ENCODE peak calls at places on chromosome 2, in seven cellular contexts. One of them, this sample, is unnamed. For H3K27me3, the result is how much of the 10 kb centered on the place peaks cover.

GRCh38 chr2:204645018-204645775 is 99.9 kb downstream of the PARD3B start:
- DNase-seq in kidney epithelial cell: no peak
- DNase-seq in esophagus squamous epithelium: no peak
- DNase-seq in tibial artery: no peak
- DNase-seq in Peyer's patch: no peak
- DNase-seq in fibroblast of lung: peak
- DNase-seq in colonic mucosa: no peak
- DNase-seq in this sample: no peak

GRCh38 chr2:45170976-45171514 is 161.8 kb upstream of the SIX2 start:
- DNase-seq in Peyer's patch: no peak
- DNase-seq in tibial artery: no peak
- DNase-seq in fibroblast of lung: no peak
- DNase-seq in esophagus squamous epithelium: no peak
- DNase-seq in colonic mucosa: no peak
- DNase-seq in kidney epithelial cell: no peak
- DNase-seq in this sample: no peak

GRCh38 chr2:147630585-147630984 is 214.2 kb upstream of the ACVR2A start:
- DNase-seq in Peyer's patch: peak
- DNase-seq in fibroblast of lung: peak
- DNase-seq in tibial artery: no peak
- DNase-seq in esophagus squamous epithelium: no peak
- DNase-seq in kidney epithelial cell: no peak
- DNase-seq in colonic mucosa: peak
- DNase-seq in this sample: no peak

GRCh38 chr2:25673170-25674002 is at the start of gene DTNB:
- DNase-seq in kidney epithelial cell: no peak
- DNase-seq in tibial artery: peak
- DNase-seq in esophagus squamous epithelium: peak
- DNase-seq in colonic mucosa: peak
- DNase-seq in fibroblast of lung: peak
- DNase-seq in Peyer's patch: peak
- DNase-seq in this sample: no peak

GRCh38 chr2:238921259-238921658 is 73.4 kb downstream of the TWIST2 start:
- DNase-seq in kidney epithelial cell: no peak
- DNase-seq in fibroblast of lung: no peak
- DNase-seq in tibial artery: no peak
- DNase-seq in esophagus squamous epithelium: no peak
- DNase-seq in colonic mucosa: no peak
- DNase-seq in Peyer's patch: peak
- DNase-seq in this sample: no peak

GRCh38 chr2:86671304-86671981 is 47.8 kb upstream of the RNF103 start:
- DNase-seq in esophagus squamous epithelium: no peak
- DNase-seq in colonic mucosa: no peak
- DNase-seq in kidney epithelial cell: no peak
- DNase-seq in tibial artery: no peak
- DNase-seq in Peyer's patch: no peak
- DNase-seq in fibroblast of lung: peak
- DNase-seq in this sample: no peak

GRCh38 chr2:180829261-180829660 is 151.1 kb upstream of the UBE2E3 start:
- DNase-seq in Peyer's patch: no peak
- DNase-seq in colonic mucosa: no peak
- DNase-seq in tibial artery: no peak
- DNase-seq in esophagus squamous epithelium: no peak
- DNase-seq in fibroblast of lung: peak
- DNase-seq in kidney epithelial cell: no peak
- DNase-seq in this sample: no peak

GRCh38 chr2:96138146-96139145 is at the start of gene ASTL:
- DNase-seq in fibroblast of lung: peak
- DNase-seq in colonic mucosa: peak
- DNase-seq in esophagus squamous epithelium: no peak
- DNase-seq in Peyer's patch: peak
- DNase-seq in tibial artery: no peak
- DNase-seq in kidney epithelial cell: no peak
- DNase-seq in this sample: no peak

GRCh38 chr2:15355386-15355785 is 205.7 kb downstream of the NBAS start:
- DNase-seq in esophagus squamous epithelium: no peak
- DNase-seq in fibroblast of lung: no peak
- DNase-seq in tibial artery: no peak
- DNase-seq in colonic mucosa: no peak
- DNase-seq in Peyer's patch: no peak
- DNase-seq in kidney epithelial cell: no peak
- DNase-seq in this sample: no peak

DNA sequence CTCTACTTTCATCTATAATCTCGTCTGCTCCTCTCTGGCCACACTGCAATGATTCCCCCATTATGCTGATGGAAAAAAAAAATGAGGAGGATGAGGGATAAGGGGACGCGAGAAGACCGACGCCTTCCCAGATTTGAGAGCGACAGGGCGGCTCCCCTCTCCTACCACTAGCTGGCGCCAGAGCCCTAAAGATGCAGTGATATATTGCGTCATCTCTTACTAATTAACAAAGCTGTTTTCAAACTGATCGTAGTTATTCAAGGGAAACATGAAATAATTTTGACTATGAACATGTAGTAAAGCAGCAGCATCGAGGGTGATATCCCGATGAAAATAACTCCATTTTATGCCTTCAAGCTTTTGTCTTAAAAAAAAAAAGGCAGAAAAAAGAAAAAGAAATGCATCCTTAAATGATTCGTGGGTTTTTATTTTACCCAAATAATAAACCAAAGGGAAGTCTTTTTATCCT is 48.0 kb upstream of the HNRNPA3 start:
- DNase-seq in kidney epithelial cell: no peak
- DNase-seq in fibroblast of lung: peak
- DNase-seq in colonic mucosa: peak
- DNase-seq in Peyer's patch: peak
- DNase-seq in tibial artery: peak
- DNase-seq in esophagus squamous epithelium: peak
- DNase-seq in this sample: peak
- TF ChIP-seq CTCF in kidney epithelial cell: peak
- TF ChIP-seq CTCF in fibroblast of lung: peak
- TF ChIP-seq CTCF in colonic mucosa: peak
- TF ChIP-seq CTCF in Peyer's patch: peak
- TF ChIP-seq CTCF in tibial artery: peak
- TF ChIP-seq CTCF in esophagus squamous epithelium: peak
- TF ChIP-seq CTCF in this sample: peak

GRCh38 chr2:187549951-187550555 is 4.2 kb downstream of the TFPI start:
- DNase-seq in colonic mucosa: no peak
- DNase-seq in fibroblast of lung: no peak
- DNase-seq in tibial artery: no peak
- DNase-seq in kidney epithelial cell: no peak
- DNase-seq in esophagus squamous epithelium: no peak
- DNase-seq in Peyer's patch: no peak
- DNase-seq in this sample: no peak
- H3K4me3 ChIP-seq in colonic mucosa: no peak
- H3K4me3 ChIP-seq in fibroblast of lung: peak
- H3K4me3 ChIP-seq in tibial artery: peak
- H3K4me3 ChIP-seq in kidney epithelial cell: no peak
- H3K4me3 ChIP-seq in esophagus squamous epithelium: no peak
- H3K4me3 ChIP-seq in Peyer's patch: no peak
- H3K4me3 ChIP-seq in this sample: no peak

DNA sequence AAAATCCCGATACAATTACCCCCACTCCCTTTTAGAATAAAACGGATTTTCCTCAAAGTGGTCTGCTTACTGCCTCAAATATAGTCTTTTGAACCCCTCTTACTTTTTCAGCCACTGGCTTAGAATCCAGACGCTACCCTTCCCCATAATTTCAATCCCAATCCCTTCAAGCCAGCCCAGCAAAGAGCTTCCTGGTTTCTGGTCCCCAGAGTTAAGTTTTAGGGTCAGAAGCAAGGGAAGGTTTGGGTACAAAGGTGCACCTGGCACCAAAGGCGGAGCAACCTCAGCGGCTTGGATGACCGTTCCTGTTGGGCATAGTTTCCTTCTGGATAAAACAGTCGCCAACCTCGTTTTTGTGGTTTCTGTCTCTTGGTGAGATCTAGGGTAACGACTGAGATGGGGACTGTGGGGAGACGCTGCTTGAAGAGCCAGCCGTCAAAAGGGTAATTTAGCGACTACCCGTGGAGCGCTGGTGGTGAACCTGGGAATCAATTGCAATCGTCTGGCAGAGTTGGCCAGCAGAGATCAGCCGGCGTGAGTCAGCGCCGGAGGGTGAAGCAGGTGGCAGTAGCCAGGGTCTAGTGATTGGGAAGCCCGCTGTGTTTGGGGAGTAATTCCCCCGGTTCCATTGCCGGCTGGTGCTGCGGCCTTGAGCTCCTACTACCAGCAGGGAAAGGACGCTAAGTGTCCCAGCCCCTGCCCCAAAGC is 1.6 kb downstream of the FEV start:
- DNase-seq in colonic mucosa: no peak
- DNase-seq in kidney epithelial cell: no peak
- DNase-seq in tibial artery: no peak
- DNase-seq in esophagus squamous epithelium: no peak
- DNase-seq in fibroblast of lung: no peak
- DNase-seq in Peyer's patch: no peak
- DNase-seq in this sample: no peak
- H3K27me3 ChIP-seq in colonic mucosa: half or more
- H3K27me3 ChIP-seq in kidney epithelial cell: half or more
- H3K27me3 ChIP-seq in tibial artery: half or more
- H3K27me3 ChIP-seq in esophagus squamous epithelium: under half
- H3K27me3 ChIP-seq in fibroblast of lung: half or more
- H3K27me3 ChIP-seq in Peyer's patch: half or more
- H3K27me3 ChIP-seq in this sample: half or more

GRCh38 chr2:241940329-241940728 is 70.8 kb downstream of the RTP5 start:
- DNase-seq in colonic mucosa: no peak
- DNase-seq in tibial artery: no peak
- DNase-seq in esophagus squamous epithelium: no peak
- DNase-seq in fibroblast of lung: no peak
- DNase-seq in Peyer's patch: no peak
- DNase-seq in kidney epithelial cell: no peak
- DNase-seq in this sample: no peak
- TF ChIP-seq CTCF in colonic mucosa: no peak
- TF ChIP-seq CTCF in tibial artery: no peak
- TF ChIP-seq CTCF in esophagus squamous epithelium: no peak
- TF ChIP-seq CTCF in fibroblast of lung: peak
- TF ChIP-seq CTCF in Peyer's patch: no peak
- TF ChIP-seq CTCF in kidney epithelial cell: no peak
- TF ChIP-seq CTCF in this sample: peak

GRCh38 chr2:62194558-62195420 is 1.1 kb upstream of the B3GNT2 start:
- DNase-seq in fibroblast of lung: no peak
- DNase-seq in colonic mucosa: peak
- DNase-seq in Peyer's patch: peak
- DNase-seq in esophagus squamous epithelium: no peak
- DNase-seq in tibial artery: no peak
- DNase-seq in kidney epithelial cell: no peak
- DNase-seq in this sample: no peak
- H3K4me3 ChIP-seq in fibroblast of lung: peak
- H3K4me3 ChIP-seq in colonic mucosa: peak
- H3K4me3 ChIP-seq in Peyer's patch: peak
- H3K4me3 ChIP-seq in esophagus squamous epithelium: peak
- H3K4me3 ChIP-seq in tibial artery: peak
- H3K4me3 ChIP-seq in kidney epithelial cell: no peak
- H3K4me3 ChIP-seq in this sample: peak

GRCh38 chr2:232520489-232520888 is 301 bp downstream of the PRSS56 start:
- DNase-seq in fibroblast of lung: no peak
- DNase-seq in kidney epithelial cell: no peak
- DNase-seq in tibial artery: no peak
- DNase-seq in esophagus squamous epithelium: no peak
- DNase-seq in colonic mucosa: no peak
- DNase-seq in Peyer's patch: no peak
- DNase-seq in this sample: no peak

GRCh38 chr2:232518844-232519243 is 1.3 kb upstream of the PRSS56 start:
- DNase-seq in kidney epithelial cell: no peak
- DNase-seq in fibroblast of lung: no peak
- DNase-seq in Peyer's patch: no peak
- DNase-seq in esophagus squamous epithelium: no peak
- DNase-seq in tibial artery: no peak
- DNase-seq in colonic mucosa: no peak
- DNase-seq in this sample: no peak

GRCh38 chr2:232520088-232520487 is at the start of gene PRSS56:
- DNase-seq in fibroblast of lung: no peak
- DNase-seq in Peyer's patch: no peak
- DNase-seq in kidney epithelial cell: no peak
- DNase-seq in tibial artery: no peak
- DNase-seq in colonic mucosa: no peak
- DNase-seq in esophagus squamous epithelium: no peak
- DNase-seq in this sample: no peak

GRCh38 chr2:232521098-232521497 is 910 bp downstream of the PRSS56 start:
- DNase-seq in esophagus squamous epithelium: no peak
- DNase-seq in colonic mucosa: no peak
- DNase-seq in Peyer's patch: no peak
- DNase-seq in fibroblast of lung: no peak
- DNase-seq in tibial artery: no peak
- DNase-seq in kidney epithelial cell: no peak
- DNase-seq in this sample: no peak

DNA sequence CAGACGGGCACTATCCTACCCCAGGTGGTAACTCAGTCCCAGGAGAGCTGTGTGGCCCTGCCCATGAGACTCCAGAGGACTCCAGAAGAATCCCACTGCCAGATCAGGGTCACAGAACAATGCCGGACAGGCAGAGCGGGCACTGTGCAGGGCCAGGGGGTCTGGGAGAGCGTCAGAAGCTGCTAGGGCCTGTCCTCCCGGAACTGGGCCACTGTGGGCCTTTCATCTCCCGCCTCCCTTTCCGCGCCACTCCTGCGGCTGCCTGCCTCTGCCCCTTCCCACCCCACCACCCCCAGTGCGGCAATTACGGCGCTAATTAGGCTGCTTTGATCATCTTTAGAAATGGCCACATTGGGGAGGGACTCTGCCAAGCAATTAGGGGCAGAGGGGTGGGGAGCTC is 607 bp upstream of the PRSS56 start:
- DNase-seq in fibroblast of lung: no peak
- DNase-seq in esophagus squamous epithelium: no peak
- DNase-seq in Peyer's patch: no peak
- DNase-seq in kidney epithelial cell: no peak
- DNase-seq in colonic mucosa: no peak
- DNase-seq in tibial artery: no peak
- DNase-seq in this sample: no peak
- H3K27me3 ChIP-seq in fibroblast of lung: under half
- H3K27me3 ChIP-seq in esophagus squamous epithelium: under half
- H3K27me3 ChIP-seq in Peyer's patch: under half
- H3K27me3 ChIP-seq in kidney epithelial cell: half or more
- H3K27me3 ChIP-seq in colonic mucosa: under half
- H3K27me3 ChIP-seq in tibial artery: half or more
- H3K27me3 ChIP-seq in this sample: under half

GRCh38 chr2:120856421-120856862 is 120.8 kb downstream of the GLI2 start:
- DNase-seq in tibial artery: no peak
- DNase-seq in colonic mucosa: no peak
- DNase-seq in Peyer's patch: no peak
- DNase-seq in kidney epithelial cell: no peak
- DNase-seq in fibroblast of lung: peak
- DNase-seq in esophagus squamous epithelium: no peak
- DNase-seq in this sample: no peak
- TF ChIP-seq CTCF in tibial artery: peak
- TF ChIP-seq CTCF in colonic mucosa: no peak
- TF ChIP-seq CTCF in Peyer's patch: no peak
- TF ChIP-seq CTCF in kidney epithelial cell: peak
- TF ChIP-seq CTCF in fibroblast of lung: peak
- TF ChIP-seq CTCF in esophagus squamous epithelium: no peak
- TF ChIP-seq CTCF in this sample: peak

This sample was measured in BJ.